ENCODE peak calls at places on chromosomes 11 and 22, in nine cellular contexts. N, B, D, U, Q, V, J, L and Y are unnamed samples.

GRCh38 chr11:1486054-1486825 is at the start of gene MOB2:
- DNase-seq in N (peak), B (no peak), D (no peak), U (peak), Q (no peak), V (peak), J (peak), L (no peak), Y (no peak)

GRCh38 chr11:93770160-93770559 is 13.9 kb upstream of the MED17 start:
- DNase-seq in N (no peak), B (peak), D (no peak), U (no peak), Q (no peak), V (no peak), J (no peak), L (no peak), Y (no peak)

GRCh38 chr22:37284807-37285355 is 2.6 kb downstream of the CYTH4 start:
- DNase-seq in N (peak), B (no peak), D (no peak), U (peak), Q (no peak), V (no peak), J (no peak), L (no peak), Y (no peak)

GRCh38 chr11:85947431-85948272 is 92.5 kb downstream of the CCDC83 start:
- DNase-seq in N (peak), B (no peak), D (peak), U (no peak), Q (peak), V (no peak), J (peak), L (peak), Y (peak)

GRCh38 chr22:50035976-50036375 is 22.1 kb downstream of the TTLL8 start:
- DNase-seq in N (no peak), B (no peak), D (no peak), U (no peak), Q (no peak), V (no peak), J (no peak), L (no peak), Y (no peak)

GRCh38 chr11:12285106-12285505 is 92.3 kb upstream of the PARVA start:
- DNase-seq in N (peak), B (no peak), D (peak), U (no peak), Q (peak), V (no peak), J (peak), L (no peak), Y (no peak)

GRCh38 chr22:29334148-29334547 is 18.7 kb upstream of the RASL10A start:
- DNase-seq in N (no peak), B (no peak), D (no peak), U (no peak), Q (no peak), V (no peak), J (no peak), L (no peak), Y (no peak)

GRCh38 chr11:35227551-35228341 is 88.8 kb downstream of the CD44 start:
- DNase-seq in N (no peak), B (no peak), D (no peak), U (no peak), Q (peak), V (no peak), J (peak), L (no peak), Y (no peak)

GRCh38 chr22:24819941-24820461 is 14.0 kb downstream of the SGSM1 start:
- DNase-seq in N (peak), B (no peak), D (no peak), U (peak), Q (no peak), V (peak), J (no peak), L (no peak), Y (no peak)

GRCh38 chr11:12556155-12556554 is 118.1 kb upstream of the TEAD1 start:
- DNase-seq in N (no peak), B (no peak), D (peak), U (peak), Q (peak), V (no peak), J (peak), L (no peak), Y (no peak)

GRCh38 chr11:12943276-12943675 is 65.8 kb upstream of the RASSF10 start:
- DNase-seq in N (no peak), B (no peak), D (no peak), U (no peak), Q (no peak), V (no peak), J (no peak), L (no peak), Y (no peak)

GRCh38 chr22:35605787-35606492 is 11.2 kb downstream of the MB start:
- DNase-seq in N (no peak), B (no peak), D (no peak), U (no peak), Q (no peak), V (no peak), J (no peak), L (no peak), Y (no peak)

GRCh38 chr11:130612291-130612802 is 163.9 kb downstream of the ADAMTS15 start:
- DNase-seq in N (no peak), B (no peak), D (peak), U (peak), Q (peak), V (no peak), J (peak), L (no peak), Y (peak)

GRCh38 chr11:33476945-33477584 is 219.9 kb downstream of the HIPK3 start:
- DNase-seq in N (no peak), B (no peak), D (peak), U (no peak), Q (peak), V (no peak), J (peak), L (no peak), Y (no peak)

GRCh38 chr11:68660066-68660810 is 24.1 kb upstream of the GAL start:
- DNase-seq in N (no peak), B (no peak), D (no peak), U (no peak), Q (no peak), V (no peak), J (no peak), L (no peak), Y (no peak)

GRCh38 chr22:42961815-42962214 is 53.1 kb downstream of the PACSIN2 start:
- DNase-seq in N (no peak), B (no peak), D (no peak), U (no peak), Q (no peak), V (no peak), J (no peak), L (no peak), Y (no peak)

GRCh38 chr22:17734197-17734596 is 40.1 kb downstream of the BID start:
- DNase-seq in N (no peak), B (no peak), D (peak), U (peak), Q (peak), V (no peak), J (peak), L (no peak), Y (no peak)

GRCh38 chr11:130199792-130200191 is 40.2 kb downstream of the ST14 start:
- DNase-seq in N (no peak), B (no peak), D (no peak), U (no peak), Q (no peak), V (no peak), J (no peak), L (no peak), Y (no peak)

GRCh38 chr11:115334932-115335788 is 169.1 kb downstream of the CADM1 start:
- DNase-seq in N (no peak), B (peak), D (peak), U (no peak), Q (peak), V (no peak), J (peak), L (no peak), Y (peak)

GRCh38 chr11:122204206-122204605 is 88.2 kb upstream of the BLID start:
- DNase-seq in N (no peak), B (no peak), D (peak), U (no peak), Q (no peak), V (no peak), J (peak), L (no peak), Y (no peak)

GRCh38 chr11:122205036-122205435 is 89.0 kb upstream of the BLID start:
- DNase-seq in N (no peak), B (no peak), D (no peak), U (no peak), Q (no peak), V (no peak), J (peak), L (no peak), Y (no peak)

GRCh38 chr11:122202161-122202950 is 86.3 kb upstream of the BLID start:
- DNase-seq in N (peak), B (peak), D (peak), U (peak), Q (peak), V (peak), J (peak), L (no peak), Y (no peak)

GRCh38 chr11:122201126-122201525 is 85.1 kb upstream of the BLID start:
- DNase-seq in N (no peak), B (no peak), D (no peak), U (no peak), Q (no peak), V (no peak), J (no peak), L (no peak), Y (no peak)

DNA sequence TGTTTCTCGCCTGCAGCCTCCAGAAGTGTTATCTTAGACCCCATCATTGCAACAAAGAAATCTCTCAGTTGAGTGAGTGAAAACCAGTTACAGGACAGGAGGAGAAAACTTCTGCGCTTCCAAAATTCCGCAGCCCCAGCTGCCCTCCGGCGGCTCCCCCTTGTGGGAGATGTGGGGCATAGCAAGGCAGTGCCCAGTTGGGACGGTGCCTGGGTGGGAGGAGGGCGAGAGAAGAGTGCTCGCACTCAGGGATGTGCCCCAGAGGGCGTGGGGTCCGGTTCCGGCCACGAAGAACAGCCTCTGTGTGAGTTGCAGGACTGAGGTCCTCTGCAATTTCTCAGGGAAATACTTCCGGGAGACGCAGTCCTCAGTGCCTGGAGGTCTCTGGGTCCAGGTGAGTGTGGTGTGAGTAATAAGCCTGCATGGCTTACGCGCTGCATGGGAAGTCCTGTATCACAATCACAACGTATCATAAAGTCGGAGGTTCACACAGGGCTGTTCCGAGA is 87.0 kb upstream of the BLID start:
- DNase-seq in N (peak), B (peak), D (peak), U (peak), Q (peak), V (peak), J (peak), L (no peak), Y (no peak)
- H3K4me3 ChIP-seq in N (peak), B (no peak), D (peak), U (peak), Q (peak), V (peak), J (peak), L (peak), Y (peak)

DNA sequence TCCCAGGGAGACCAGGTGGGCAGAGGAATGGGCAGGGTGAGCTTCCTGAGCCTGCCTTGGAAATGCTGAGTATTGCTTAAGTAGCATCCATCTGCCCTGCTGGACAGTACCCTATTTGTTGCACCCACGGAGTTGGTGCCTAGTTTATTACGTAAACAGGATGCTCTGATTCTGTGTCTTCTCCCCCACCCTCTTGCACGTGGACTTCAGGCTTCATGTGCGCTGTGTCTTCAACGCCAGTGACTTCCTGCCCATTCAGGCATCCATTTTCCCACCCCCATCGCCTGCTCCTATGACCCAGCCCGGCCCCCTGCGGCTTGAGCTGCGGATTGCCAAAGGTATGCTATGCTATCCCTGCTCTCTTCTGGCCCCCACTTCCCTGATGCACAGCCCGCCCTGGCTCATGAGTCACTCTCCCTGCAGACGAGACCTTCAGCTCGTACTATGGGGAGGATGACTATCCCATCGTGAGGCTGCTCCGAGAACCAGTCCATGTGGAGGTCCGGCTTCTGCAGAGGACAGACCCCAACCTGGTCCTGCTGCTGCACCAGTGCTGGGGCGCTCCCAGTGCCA is 5.7 kb downstream of the ZP1 start:
- DNase-seq in N (no peak), B (no peak), D (peak), U (peak), Q (peak), V (no peak), J (peak), L (no peak), Y (peak)
- H3K4me3 ChIP-seq in N (no peak), B (no peak), D (no peak), U (no peak), Q (peak), V (no peak), J (no peak), L (no peak), Y (no peak)

DNA sequence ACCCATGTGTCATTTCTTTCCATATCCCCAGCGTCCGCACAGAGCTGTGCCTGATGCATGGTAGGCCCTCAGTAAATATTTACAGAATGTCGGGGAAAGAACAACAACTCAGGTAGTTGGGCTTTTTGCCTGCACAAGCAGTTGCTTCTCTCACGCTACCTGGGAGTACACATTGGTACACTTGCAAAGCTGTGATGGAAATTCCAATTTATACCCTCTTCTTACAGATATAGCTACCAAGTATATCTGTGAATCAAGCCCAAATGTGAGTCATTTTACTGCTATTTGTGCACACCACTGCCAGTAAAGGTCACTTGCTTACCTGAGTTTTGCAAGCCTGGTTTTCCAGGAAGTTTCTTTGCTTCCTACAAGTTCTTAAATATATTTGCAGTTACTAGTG is 333.0 kb upstream of the NARS2 start:
- DNase-seq in N (no peak), B (no peak), D (no peak), U (no peak), Q (no peak), V (no peak), J (no peak), L (no peak), Y (no peak)
- H3K4me3 ChIP-seq in N (no peak), B (no peak), D (no peak), U (no peak), Q (no peak), V (no peak), J (no peak), L (no peak), Y (no peak)

DNA sequence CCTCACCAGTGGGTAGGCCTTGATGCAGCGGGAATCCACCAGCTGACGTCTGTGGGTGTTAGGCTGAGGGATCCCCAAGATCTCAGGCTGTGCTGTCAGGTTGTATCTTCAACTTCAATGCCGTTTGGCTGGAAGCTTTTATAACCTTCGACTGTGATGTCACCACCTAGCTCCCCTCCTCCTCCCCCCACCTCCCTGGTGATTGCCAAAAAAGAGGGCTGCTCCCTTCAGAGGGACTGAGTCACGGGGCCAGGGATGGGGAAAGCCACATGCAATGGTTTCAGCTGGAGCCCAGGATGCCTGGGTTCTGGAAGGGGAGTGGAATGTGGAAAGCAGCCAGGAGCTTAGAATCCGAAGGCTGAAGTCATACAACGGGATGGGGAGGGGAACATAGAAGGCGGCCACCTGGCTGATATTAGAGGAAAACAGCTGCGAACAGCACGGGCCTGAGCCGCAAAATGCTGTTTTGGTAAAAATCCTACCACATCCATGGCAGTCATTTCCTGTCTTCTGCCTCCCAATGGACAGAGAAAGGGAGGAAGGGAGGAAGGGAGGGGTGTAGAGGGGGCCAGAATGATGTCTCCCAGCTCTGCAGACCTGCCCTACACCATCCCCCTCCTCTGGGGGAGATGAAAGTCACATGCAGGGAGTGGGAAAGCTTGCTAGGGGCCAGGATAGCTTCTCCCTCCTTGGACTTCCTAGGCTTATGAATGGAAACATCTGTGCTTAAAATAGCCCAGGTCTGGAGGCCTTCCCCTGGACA is at the start of gene LRRN4CL:
- DNase-seq in N (peak), B (no peak), D (peak), U (peak), Q (peak), V (peak), J (peak), L (no peak), Y (no peak)
- H3K4me3 ChIP-seq in N (peak), B (no peak), D (no peak), U (peak), Q (peak), V (peak), J (no peak), L (no peak), Y (no peak)

DNA sequence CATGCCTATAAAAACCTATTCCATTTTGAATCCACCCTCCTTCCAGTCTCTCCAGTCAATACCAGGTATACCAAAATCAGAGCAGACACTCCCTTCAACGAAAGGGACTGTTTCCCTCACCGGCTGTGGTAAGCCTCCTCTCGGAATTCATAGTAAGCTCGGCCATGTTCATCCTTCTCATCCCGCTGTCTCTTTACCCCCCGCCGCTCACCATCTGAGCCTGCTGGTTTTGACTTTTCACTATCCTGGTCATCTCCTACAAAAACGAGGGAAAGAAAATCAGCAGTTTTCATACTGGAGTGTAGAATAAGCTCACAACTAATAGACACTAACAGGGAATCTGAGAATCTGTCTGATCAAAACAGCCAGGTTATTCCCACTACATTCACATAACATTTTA is 3.1 kb downstream of the HNRNPUL2 start:
- DNase-seq in N (no peak), B (no peak), D (no peak), U (no peak), Q (no peak), V (no peak), J (no peak), L (no peak), Y (no peak)
- H3K4me3 ChIP-seq in N (no peak), B (no peak), D (peak), U (peak), Q (peak), V (peak), J (peak), L (peak), Y (peak)

DNA sequence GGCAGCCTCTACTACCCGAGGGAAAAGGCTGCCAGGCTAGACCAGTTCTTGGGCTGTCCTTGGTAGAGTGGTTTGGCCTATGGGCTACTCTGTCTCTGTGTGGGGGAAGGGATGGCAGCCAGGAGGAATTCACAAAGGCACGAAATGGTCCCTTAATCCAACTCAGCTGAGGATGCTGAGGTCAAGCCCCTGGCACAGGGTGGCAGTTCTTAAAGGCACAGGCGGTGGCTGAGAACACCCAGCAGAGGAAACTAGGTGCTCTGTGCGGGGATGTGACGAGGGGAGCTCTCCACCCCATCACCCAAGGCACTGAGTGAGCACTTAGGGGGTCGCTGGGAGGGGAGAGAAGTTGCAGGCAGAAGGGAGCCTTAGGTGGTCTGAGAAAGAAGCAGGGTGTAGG is at the start of gene MFRP:
- DNase-seq in N (no peak), B (no peak), D (no peak), U (no peak), Q (no peak), V (no peak), J (no peak), L (no peak), Y (no peak)
- H3K4me3 ChIP-seq in N (no peak), B (no peak), D (no peak), U (no peak), Q (no peak), V (no peak), J (no peak), L (no peak), Y (no peak)

GRCh38 chr11:114159802-114160588 is 100.5 kb downstream of the ZBTB16 start:
- DNase-seq in N (peak), B (peak), D (peak), U (peak), Q (peak), V (peak), J (peak), L (peak), Y (peak)
- H3K4me3 ChIP-seq in N (no peak), B (no peak), D (peak), U (peak), Q (peak), V (peak), J (peak), L (no peak), Y (no peak)

DNA sequence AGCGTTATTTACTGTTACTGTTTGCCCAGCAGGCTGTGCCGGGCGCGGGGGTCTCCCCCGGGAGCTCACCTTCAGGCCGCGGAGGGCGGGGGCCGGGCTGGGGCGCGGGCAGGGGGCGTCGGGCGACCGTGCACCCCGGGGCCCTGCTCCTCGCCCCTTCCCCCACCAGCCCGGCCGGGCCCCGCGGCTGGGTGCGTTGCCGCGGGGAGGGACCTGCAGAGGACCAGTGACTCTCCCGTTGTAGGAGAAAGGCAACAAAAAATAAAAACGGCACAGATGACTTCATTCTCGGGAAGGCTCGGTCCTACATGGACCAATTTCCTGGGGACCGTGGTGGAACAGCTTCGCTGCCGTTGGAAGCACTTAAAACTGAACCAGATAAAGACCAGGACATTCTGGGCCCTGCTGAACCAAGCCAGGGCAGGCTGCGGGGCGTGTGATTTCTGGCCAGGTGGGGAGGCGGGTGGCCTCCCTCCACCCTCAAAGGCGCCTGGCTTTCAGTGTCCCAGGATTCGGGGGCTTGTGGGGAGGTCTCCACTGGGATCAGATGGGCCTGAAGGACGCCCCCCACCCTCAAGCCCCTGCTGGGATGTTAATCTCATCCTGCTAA is 57.3 kb downstream of the IGLL1 start:
- DNase-seq in N (peak), B (no peak), D (peak), U (peak), Q (no peak), V (peak), J (peak), L (no peak), Y (no peak)
- H3K4me3 ChIP-seq in N (peak), B (no peak), D (no peak), U (peak), Q (no peak), V (peak), J (peak), L (peak), Y (no peak)

GRCh38 chr11:47104337-47104950 is 72.2 kb downstream of the ARFGAP2 start:
- DNase-seq in N (no peak), B (peak), D (peak), U (no peak), Q (no peak), V (no peak), J (peak), L (no peak), Y (peak)
- H3K4me3 ChIP-seq in N (no peak), B (no peak), D (no peak), U (no peak), Q (no peak), V (no peak), J (no peak), L (no peak), Y (no peak)